ENCODE peak calls at places on chromosomes 4 and X, in four cellular contexts. Q is activated effector memory CD4-positive, alpha-beta T cell treated with anti-CD3 and anti-CD28 coated beads, Interleukin-2, amount 50 U/mL, for 16 hours; R is HCEC 1CT; I is retinal pigment epithelial cell. U is an unnamed sample.

GRCh38 chr4:166432842-166433241 is 559.8 kb downstream of the TLL1 start:
- DNase-seq in Q (no peak), R (peak; percentile 4), I (no peak), U (no peak)

GRCh38 chr4:47972181-47972580 is 44.3 kb downstream of the CNGA1 start:
- DNase-seq in R (no peak), Q (no peak), I (no peak), U (no peak)

GRCh38 chrX:105190252-105190853 is 30.1 kb downstream of the TEX13A start:
- DNase-seq in Q (no peak), R (peak; percentile 3), I (no peak), U (no peak)

GRCh38 chr4:8079916-8080753 is 78.5 kb downstream of the ABLIM2 start:
- DNase-seq in R (no peak), Q (no peak), I (no peak), U (no peak)

GRCh38 chr4:100977746-100978397 is 369.5 kb downstream of the PPP3CA start:
- DNase-seq in I (no peak), R (no peak), Q (no peak), U (no peak)

GRCh38 chr4:122666527-122667245 is 45.8 kb upstream of the IL21 start:
- DNase-seq in I (peak; percentile 79), Q (no peak), R (peak; percentile 91), U (no peak)

GRCh38 chrX:136710324-136710951 is 62.5 kb downstream of the CD40LG start:
- DNase-seq in Q (peak; percentile 64), R (no peak), I (no peak), U (no peak)

GRCh38 chrX:103831803-103832544 is at the start of gene RAB9B:
- DNase-seq in Q (peak; percentile 63), R (no peak), I (no peak), U (peak; percentile 66)

GRCh38 chr4:140469806-140470733 is 28.0 kb downstream of the MGAT4D start:
- DNase-seq in I (no peak), Q (no peak), R (no peak), U (no peak)

GRCh38 chr4:139806929-139807328 is 141.3 kb downstream of the MGST2 start:
- DNase-seq in I (no peak), Q (no peak), R (no peak), U (no peak)

U was measured in stimulated activated effector memory CD8-positive, alpha-beta T cell treated with anti-CD3 and anti-CD28 coated beads, Interleukin-12 subunit alpha, Interleukin-12 subunit beta, amount 100 ng/mL, for 72 hours.